ENCODE peak calls at places on chromosomes 2 and 18, in eight cellular contexts. U is HepG2, Y is endothelial cell of umbilical vein, S is astrocyte, L is SK-N-MC, P is hepatocyte, X is fibroblast of lung, M is GM23338. Z is an unnamed sample. For H3K36me3, the result is how much of the 10 kb centered on the place peaks cover.

GRCh38 chr2:203591642-203592041 is 56.5 kb upstream of the RAPH1 start:
- DNase-seq in U (no peak), Y (no peak), S (no peak), L (no peak), P (no peak), X (peak), M (no peak), Z (peak)

GRCh38 chr18:49722472-49722871 is 90.9 kb downstream of the ACAA2 start:
- DNase-seq in U (no peak), Y (no peak), S (no peak), L (no peak), P (no peak), X (no peak), M (no peak), Z (no peak)

GRCh38 chr2:209663149-209663548 is 108.5 kb upstream of the UNC80 start:
- DNase-seq in U (no peak), Y (peak), S (peak), L (no peak), P (peak), X (peak), M (no peak), Z (peak)

GRCh38 chr2:169637620-169638019 is 53.5 kb downstream of the PPIG start:
- DNase-seq in U (peak), Y (no peak), S (peak), L (peak), P (no peak), X (peak), M (no peak), Z (peak)

GRCh38 chr18:34787931-34788532 is 77.9 kb downstream of the DTNA start:
- DNase-seq in U (peak), Y (peak), S (peak), L (peak), P (peak), X (peak), M (peak), Z (peak)

GRCh38 chr18:22485808-22486244 is 68.1 kb upstream of the CTAGE1 start:
- DNase-seq in U (no peak), Y (no peak), S (peak), L (no peak), P (no peak), X (peak), M (no peak), Z (peak)

GRCh38 chr2:190413421-190413820 is 5.3 kb downstream of the MFSD6 start:
- DNase-seq in U (no peak), Y (peak), S (no peak), L (no peak), P (no peak), X (no peak), M (no peak), Z (no peak)

GRCh38 chr2:69437751-69438154 is 518 bp upstream of the NFU1 start:
- DNase-seq in U (no peak), Y (no peak), S (peak), L (no peak), P (peak), X (no peak), M (no peak), Z (peak)

GRCh38 chr2:224407241-224407680 is 5.4 kb upstream of the FAM124B start:
- DNase-seq in U (no peak), Y (peak), S (no peak), L (no peak), P (no peak), X (no peak), M (no peak), Z (no peak)

GRCh38 chr2:104840916-104841315 is 13.0 kb upstream of the POU3F3 start:
- DNase-seq in U (no peak), Y (no peak), S (no peak), L (no peak), P (no peak), X (no peak), M (no peak), Z (no peak)

GRCh38 chr2:240605867-240606743 is 19.2 kb upstream of the GPR35 start:
- DNase-seq in U (no peak), Y (no peak), S (no peak), L (no peak), P (no peak), X (no peak), M (no peak), Z (no peak)

GRCh38 chr2:127637725-127638252 is 8.2 kb upstream of the GPR17 start:
- DNase-seq in U (no peak), Y (peak), S (peak), L (peak), P (peak), X (peak), M (peak), Z (peak)

GRCh38 chr2:103289101-103289725 is 527.4 kb downstream of the TMEM182 start:
- DNase-seq in U (no peak), Y (no peak), S (peak), L (peak), P (no peak), X (peak), M (peak), Z (no peak)

DNA sequence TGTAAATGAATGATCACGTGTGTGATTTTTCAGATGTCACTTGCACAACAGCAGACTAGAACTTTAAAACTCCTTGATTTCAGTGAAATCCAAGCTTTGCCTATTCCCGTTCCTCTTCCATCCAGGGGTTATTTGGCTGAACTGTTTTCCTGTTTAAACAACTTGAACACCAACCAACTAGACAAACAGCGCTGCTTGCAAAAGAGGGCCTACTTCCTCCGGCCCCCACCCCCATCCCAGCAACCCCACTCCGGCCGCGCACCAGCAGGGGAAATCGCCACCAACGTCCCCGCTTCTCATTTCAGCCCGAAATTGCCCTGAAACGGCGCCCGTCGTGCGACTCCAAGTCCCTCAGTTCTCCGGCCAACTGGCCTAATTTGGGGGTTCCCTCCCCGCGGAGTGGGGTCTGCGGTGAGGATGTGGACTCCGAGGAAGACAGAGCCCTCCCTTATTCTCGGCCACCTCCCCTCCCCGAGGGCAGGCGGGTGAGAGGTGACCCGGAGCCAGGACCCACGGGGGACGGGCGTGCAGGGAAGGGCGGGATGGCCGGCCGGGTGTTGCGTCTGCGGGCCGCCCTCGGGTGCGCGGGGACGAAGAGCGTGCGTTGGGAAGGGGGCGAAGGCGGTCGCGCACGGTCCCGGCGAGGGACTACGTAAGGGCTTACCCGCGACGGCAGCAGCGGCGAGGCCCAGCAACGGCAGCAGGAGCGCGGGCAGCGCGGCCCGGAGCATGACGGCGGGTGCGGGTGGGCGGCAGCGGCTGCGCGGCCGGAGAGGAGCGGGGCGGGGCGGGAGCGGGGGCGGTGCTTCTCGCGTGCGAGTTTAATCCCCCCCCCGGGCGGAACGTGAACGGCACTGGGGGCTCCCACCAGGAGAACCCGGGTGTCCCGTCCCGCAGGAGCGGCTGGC is at the start of gene CD302:
- DNase-seq in U (peak), Y (peak), S (peak), L (no peak), P (peak), X (peak), M (peak), Z (peak)
- TF ChIP-seq EZH2 in U (no peak), Y (no peak), S (no peak), L (no peak), P (peak), X (no peak), M (peak), Z (no peak)

GRCh38 chr2:206713770-206714169 is 4.4 kb downstream of the DYTN start:
- DNase-seq in U (no peak), Y (no peak), S (no peak), L (no peak), P (no peak), X (no peak), M (no peak), Z (no peak)
- H3K36me3 ChIP-seq in U (under half), Y (under half), S (under half), L (under half), P (under half), X (under half), M (under half), Z (under half)

GRCh38 chr2:98343371-98343770 is 2.9 kb upstream of the CNGA3 start:
- DNase-seq in U (no peak), Y (no peak), S (no peak), L (no peak), P (no peak), X (no peak), M (no peak), Z (no peak)

GRCh38 chr2:98346259-98347236 is at the start of gene CNGA3:
- DNase-seq in U (no peak), Y (peak), S (peak), L (no peak), P (peak), X (peak), M (peak), Z (peak)

GRCh38 chr2:98347298-98348065 is 1.2 kb downstream of the CNGA3 start:
- DNase-seq in U (no peak), Y (no peak), S (no peak), L (no peak), P (no peak), X (no peak), M (peak), Z (peak)

GRCh38 chr2:98350411-98350810 is 4.2 kb downstream of the CNGA3 start:
- DNase-seq in U (no peak), Y (no peak), S (no peak), L (no peak), P (no peak), X (no peak), M (no peak), Z (peak)

GRCh38 chr2:98348066-98348561 is 1.9 kb downstream of the CNGA3 start:
- DNase-seq in U (no peak), Y (no peak), S (no peak), L (no peak), P (no peak), X (no peak), M (peak), Z (peak)
- TF ChIP-seq EZH2 in U (no peak), Y (no peak), S (no peak), L (no peak), P (no peak), X (peak), M (no peak), Z (no peak)

GRCh38 chr2:23618265-23618664 is 233.3 kb downstream of the KLHL29 start:
- DNase-seq in U (no peak), Y (no peak), S (no peak), L (no peak), P (no peak), X (no peak), M (no peak), Z (no peak)

GRCh38 chr2:23617817-23618216 is 232.8 kb downstream of the KLHL29 start:
- DNase-seq in U (no peak), Y (no peak), S (no peak), L (no peak), P (peak), X (no peak), M (no peak), Z (no peak)

GRCh38 chr2:23617167-23617787 is 232.3 kb downstream of the KLHL29 start:
- DNase-seq in U (no peak), Y (peak), S (peak), L (no peak), P (peak), X (peak), M (no peak), Z (peak)

GRCh38 chr2:23615216-23616020 is 230.4 kb downstream of the KLHL29 start:
- DNase-seq in U (no peak), Y (no peak), S (no peak), L (no peak), P (no peak), X (no peak), M (no peak), Z (no peak)

DNA sequence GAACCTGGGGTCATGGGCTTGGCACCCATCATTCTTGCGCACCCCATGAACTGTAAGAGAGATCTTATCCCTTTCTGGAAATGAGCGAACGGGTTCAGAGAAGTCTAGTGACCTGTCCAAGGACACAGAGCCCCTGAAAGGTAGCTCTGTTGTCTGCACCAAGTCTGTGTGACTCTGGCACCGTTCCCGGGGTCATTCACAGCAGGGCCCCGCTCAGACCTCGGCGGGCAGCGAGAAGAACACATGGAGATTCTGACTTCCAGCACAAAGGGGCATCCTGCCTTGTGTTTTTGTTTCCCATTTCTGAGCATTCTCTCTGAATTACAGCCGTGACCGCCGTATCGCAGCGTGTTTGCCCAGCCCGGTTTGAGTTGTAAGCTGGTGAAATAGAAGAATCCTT is 231.7 kb downstream of the KLHL29 start:
- DNase-seq in U (no peak), Y (peak), S (no peak), L (no peak), P (no peak), X (no peak), M (no peak), Z (no peak)
- H3K36me3 ChIP-seq in U (under half), Y (under half), S (under half), L (under half), P (under half), X (under half), M (under half), Z (under half)

GRCh38 chr2:166376488-166376828 is 714 bp upstream of the SCN9A start:
- DNase-seq in U (no peak), Y (no peak), S (no peak), L (no peak), P (no peak), X (no peak), M (no peak), Z (no peak)
- TF ChIP-seq EZH2 in U (no peak), Y (no peak), S (no peak), L (no peak), P (no peak), X (no peak), M (no peak), Z (no peak)

GRCh38 chr18:2692508-2692907 is 37.0 kb downstream of the SMCHD1 start:
- DNase-seq in U (no peak), Y (no peak), S (no peak), L (no peak), P (no peak), X (peak), M (no peak), Z (no peak)
- H3K36me3 ChIP-seq in U (under half), Y (under half), S (under half), L (half or more), P (under half), X (under half), M (under half), Z (under half)

Z was measured in GM23248.